ENCODE peak calls at places on chromosome 2, in eight cellular contexts. One of them, this sample, is unnamed.

GRCh38 chr2:216121255-216121654 is 12.1 kb downstream of the XRCC5 start:
- DNase-seq in lower lobe of right lung: no peak
- DNase-seq in stimulated activated CD4-positive, alpha-beta T cell treated with anti-CD3 and anti-CD28 coated beads, Interleukin-1b, Interleukin-23, amount 100 ng/mL, for 24 hours: no peak
- DNase-seq in SK-MEL-5: no peak
- DNase-seq in HTR-8/SVneo: no peak
- DNase-seq in vagina: no peak
- DNase-seq in HFF-Myc: no peak
- DNase-seq in iris pigment epithelial cell: no peak
- DNase-seq in this sample: no peak

GRCh38 chr2:168138369-168138768 is 109.0 kb downstream of the STK39 start:
- DNase-seq in HTR-8/SVneo: no peak
- DNase-seq in lower lobe of right lung: no peak
- DNase-seq in stimulated activated CD4-positive, alpha-beta T cell treated with anti-CD3 and anti-CD28 coated beads, Interleukin-1b, Interleukin-23, amount 100 ng/mL, for 24 hours: no peak
- DNase-seq in SK-MEL-5: no peak
- DNase-seq in HFF-Myc: no peak
- DNase-seq in iris pigment epithelial cell: peak
- DNase-seq in vagina: no peak
- DNase-seq in this sample: no peak

GRCh38 chr2:220320326-220320725 is 692.9 kb downstream of the SLC4A3 start:
- DNase-seq in lower lobe of right lung: no peak
- DNase-seq in vagina: no peak
- DNase-seq in HFF-Myc: no peak
- DNase-seq in stimulated activated CD4-positive, alpha-beta T cell treated with anti-CD3 and anti-CD28 coated beads, Interleukin-1b, Interleukin-23, amount 100 ng/mL, for 24 hours: no peak
- DNase-seq in HTR-8/SVneo: no peak
- DNase-seq in SK-MEL-5: no peak
- DNase-seq in iris pigment epithelial cell: peak
- DNase-seq in this sample: no peak

GRCh38 chr2:105761931-105762515 is 17.3 kb downstream of the NCK2 start:
- DNase-seq in stimulated activated CD4-positive, alpha-beta T cell treated with anti-CD3 and anti-CD28 coated beads, Interleukin-1b, Interleukin-23, amount 100 ng/mL, for 24 hours: no peak
- DNase-seq in HFF-Myc: no peak
- DNase-seq in SK-MEL-5: no peak
- DNase-seq in vagina: no peak
- DNase-seq in lower lobe of right lung: no peak
- DNase-seq in HTR-8/SVneo: no peak
- DNase-seq in iris pigment epithelial cell: peak
- DNase-seq in this sample: no peak

GRCh38 chr2:45315881-45316280 is 295.2 kb downstream of the SRBD1 start:
- DNase-seq in lower lobe of right lung: no peak
- DNase-seq in stimulated activated CD4-positive, alpha-beta T cell treated with anti-CD3 and anti-CD28 coated beads, Interleukin-1b, Interleukin-23, amount 100 ng/mL, for 24 hours: no peak
- DNase-seq in HTR-8/SVneo: no peak
- DNase-seq in HFF-Myc: no peak
- DNase-seq in iris pigment epithelial cell: peak
- DNase-seq in vagina: no peak
- DNase-seq in SK-MEL-5: no peak
- DNase-seq in this sample: no peak

GRCh38 chr2:38572167-38572566 is 30.6 kb downstream of the HNRNPLL start:
- DNase-seq in HFF-Myc: peak
- DNase-seq in iris pigment epithelial cell: peak
- DNase-seq in HTR-8/SVneo: no peak
- DNase-seq in SK-MEL-5: no peak
- DNase-seq in vagina: no peak
- DNase-seq in stimulated activated CD4-positive, alpha-beta T cell treated with anti-CD3 and anti-CD28 coated beads, Interleukin-1b, Interleukin-23, amount 100 ng/mL, for 24 hours: peak
- DNase-seq in lower lobe of right lung: no peak
- DNase-seq in this sample: no peak

GRCh38 chr2:165114345-165114943 is 89.4 kb downstream of the SCN3A start:
- DNase-seq in HTR-8/SVneo: peak
- DNase-seq in SK-MEL-5: no peak
- DNase-seq in vagina: no peak
- DNase-seq in HFF-Myc: no peak
- DNase-seq in stimulated activated CD4-positive, alpha-beta T cell treated with anti-CD3 and anti-CD28 coated beads, Interleukin-1b, Interleukin-23, amount 100 ng/mL, for 24 hours: no peak
- DNase-seq in lower lobe of right lung: no peak
- DNase-seq in iris pigment epithelial cell: peak
- DNase-seq in this sample: no peak

GRCh38 chr2:108925286-108925685 is 63.7 kb downstream of the EDAR start:
- DNase-seq in iris pigment epithelial cell: no peak
- DNase-seq in vagina: no peak
- DNase-seq in stimulated activated CD4-positive, alpha-beta T cell treated with anti-CD3 and anti-CD28 coated beads, Interleukin-1b, Interleukin-23, amount 100 ng/mL, for 24 hours: no peak
- DNase-seq in lower lobe of right lung: no peak
- DNase-seq in HTR-8/SVneo: no peak
- DNase-seq in HFF-Myc: no peak
- DNase-seq in SK-MEL-5: no peak
- DNase-seq in this sample: no peak

GRCh38 chr2:1864981-1865421 is 120.7 kb upstream of the PXDN start:
- DNase-seq in iris pigment epithelial cell: no peak
- DNase-seq in HTR-8/SVneo: no peak
- DNase-seq in HFF-Myc: no peak
- DNase-seq in stimulated activated CD4-positive, alpha-beta T cell treated with anti-CD3 and anti-CD28 coated beads, Interleukin-1b, Interleukin-23, amount 100 ng/mL, for 24 hours: no peak
- DNase-seq in lower lobe of right lung: no peak
- DNase-seq in SK-MEL-5: no peak
- DNase-seq in vagina: no peak
- DNase-seq in this sample: no peak

GRCh38 chr2:19532797-19533196 is 174.4 kb upstream of the OSR1 start:
- DNase-seq in vagina: no peak
- DNase-seq in SK-MEL-5: no peak
- DNase-seq in HTR-8/SVneo: no peak
- DNase-seq in iris pigment epithelial cell: peak
- DNase-seq in stimulated activated CD4-positive, alpha-beta T cell treated with anti-CD3 and anti-CD28 coated beads, Interleukin-1b, Interleukin-23, amount 100 ng/mL, for 24 hours: no peak
- DNase-seq in HFF-Myc: no peak
- DNase-seq in lower lobe of right lung: no peak
- DNase-seq in this sample: no peak

GRCh38 chr2:207330912-207331311 is 165.2 kb upstream of the KLF7 start:
- DNase-seq in vagina: no peak
- DNase-seq in iris pigment epithelial cell: peak
- DNase-seq in HFF-Myc: peak
- DNase-seq in SK-MEL-5: peak
- DNase-seq in lower lobe of right lung: no peak
- DNase-seq in stimulated activated CD4-positive, alpha-beta T cell treated with anti-CD3 and anti-CD28 coated beads, Interleukin-1b, Interleukin-23, amount 100 ng/mL, for 24 hours: peak
- DNase-seq in HTR-8/SVneo: no peak
- DNase-seq in this sample: peak

GRCh38 chr2:68319397-68320117 is at the start of gene CNRIP1:
- DNase-seq in vagina: peak
- DNase-seq in lower lobe of right lung: peak
- DNase-seq in HTR-8/SVneo: peak
- DNase-seq in iris pigment epithelial cell: peak
- DNase-seq in HFF-Myc: peak
- DNase-seq in stimulated activated CD4-positive, alpha-beta T cell treated with anti-CD3 and anti-CD28 coated beads, Interleukin-1b, Interleukin-23, amount 100 ng/mL, for 24 hours: no peak
- DNase-seq in SK-MEL-5: peak
- DNase-seq in this sample: peak

GRCh38 chr2:10006248-10007147 is 36.9 kb upstream of the KLF11 start:
- DNase-seq in HFF-Myc: no peak
- DNase-seq in HTR-8/SVneo: no peak
- DNase-seq in stimulated activated CD4-positive, alpha-beta T cell treated with anti-CD3 and anti-CD28 coated beads, Interleukin-1b, Interleukin-23, amount 100 ng/mL, for 24 hours: no peak
- DNase-seq in iris pigment epithelial cell: no peak
- DNase-seq in vagina: no peak
- DNase-seq in SK-MEL-5: no peak
- DNase-seq in lower lobe of right lung: peak
- DNase-seq in this sample: no peak

GRCh38 chr2:45010706-45011036 is 1.4 kb upstream of the SIX2 start:
- DNase-seq in iris pigment epithelial cell: no peak
- DNase-seq in HFF-Myc: no peak
- DNase-seq in vagina: no peak
- DNase-seq in SK-MEL-5: no peak
- DNase-seq in lower lobe of right lung: no peak
- DNase-seq in HTR-8/SVneo: no peak
- DNase-seq in stimulated activated CD4-positive, alpha-beta T cell treated with anti-CD3 and anti-CD28 coated beads, Interleukin-1b, Interleukin-23, amount 100 ng/mL, for 24 hours: no peak
- DNase-seq in this sample: no peak

GRCh38 chr2:82599021-82599420 is 1860.1 kb downstream of the SUCLG1 start:
- DNase-seq in vagina: no peak
- DNase-seq in lower lobe of right lung: no peak
- DNase-seq in HFF-Myc: no peak
- DNase-seq in iris pigment epithelial cell: no peak
- DNase-seq in SK-MEL-5: no peak
- DNase-seq in HTR-8/SVneo: no peak
- DNase-seq in stimulated activated CD4-positive, alpha-beta T cell treated with anti-CD3 and anti-CD28 coated beads, Interleukin-1b, Interleukin-23, amount 100 ng/mL, for 24 hours: no peak
- DNase-seq in this sample: no peak